ENCODE peak calls at places on chromosomes 13 and 19, in five cellular contexts. One of them, this sample, is unnamed.

GRCh38 chr13:71867101-71867814 is at the start of gene DACH1:
- DNase-seq in MV-4-11: peak; percentile 35
- DNase-seq in MCF 10A: no peak
- DNase-seq in H54: peak; percentile 36
- DNase-seq in stimulated activated CD4-positive, alpha-beta T cell treated with anti-CD3 and anti-CD28 coated beads, Interleukin-2, amount 100 ng/mL, for 48 hours: no peak
- DNase-seq in this sample: peak; percentile 38

GRCh38 chr19:18672606-18673337 is 10.7 kb upstream of the CRTC1 start:
- DNase-seq in MV-4-11: peak; percentile 24
- DNase-seq in MCF 10A: peak; percentile 26
- DNase-seq in H54: no peak
- DNase-seq in stimulated activated CD4-positive, alpha-beta T cell treated with anti-CD3 and anti-CD28 coated beads, Interleukin-2, amount 100 ng/mL, for 48 hours: no peak
- DNase-seq in this sample: no peak

GRCh38 chr19:584240-585001 is 5.3 kb upstream of the HCN2 start:
- DNase-seq in MV-4-11: peak; percentile 50
- DNase-seq in MCF 10A: peak; percentile 52
- DNase-seq in H54: no peak
- DNase-seq in stimulated activated CD4-positive, alpha-beta T cell treated with anti-CD3 and anti-CD28 coated beads, Interleukin-2, amount 100 ng/mL, for 48 hours: peak; percentile 64
- DNase-seq in this sample: peak; percentile 48

GRCh38 chr13:107185889-107186288 is 618.0 kb upstream of the ARGLU1 start:
- DNase-seq in MV-4-11: no peak
- DNase-seq in MCF 10A: peak; percentile 61
- DNase-seq in H54: peak; percentile 50
- DNase-seq in stimulated activated CD4-positive, alpha-beta T cell treated with anti-CD3 and anti-CD28 coated beads, Interleukin-2, amount 100 ng/mL, for 48 hours: no peak
- DNase-seq in this sample: no peak

GRCh38 chr13:110869231-110869804 is 45.6 kb downstream of the ANKRD10 start:
- DNase-seq in MV-4-11: no peak
- DNase-seq in MCF 10A: no peak
- DNase-seq in H54: peak; percentile 72
- DNase-seq in stimulated activated CD4-positive, alpha-beta T cell treated with anti-CD3 and anti-CD28 coated beads, Interleukin-2, amount 100 ng/mL, for 48 hours: no peak
- DNase-seq in this sample: peak; percentile 40

GRCh38 chr13:75481176-75482069 is 546 bp downstream of the TBC1D4 start:
- DNase-seq in MV-4-11: no peak
- DNase-seq in MCF 10A: peak; percentile 36
- DNase-seq in H54: no peak
- DNase-seq in stimulated activated CD4-positive, alpha-beta T cell treated with anti-CD3 and anti-CD28 coated beads, Interleukin-2, amount 100 ng/mL, for 48 hours: no peak
- DNase-seq in this sample: peak; percentile 47

GRCh38 chr19:46862504-46862835 is 1.7 kb downstream of the ARHGAP35 start:
- DNase-seq in MV-4-11: no peak
- DNase-seq in MCF 10A: no peak
- DNase-seq in H54: no peak
- DNase-seq in stimulated activated CD4-positive, alpha-beta T cell treated with anti-CD3 and anti-CD28 coated beads, Interleukin-2, amount 100 ng/mL, for 48 hours: no peak
- DNase-seq in this sample: no peak

GRCh38 chr13:32837973-32838940 is 178.0 kb upstream of the KL start:
- DNase-seq in MV-4-11: no peak
- DNase-seq in MCF 10A: no peak
- DNase-seq in H54: no peak
- DNase-seq in stimulated activated CD4-positive, alpha-beta T cell treated with anti-CD3 and anti-CD28 coated beads, Interleukin-2, amount 100 ng/mL, for 48 hours: no peak
- DNase-seq in this sample: no peak

GRCh38 chr19:35592226-35592625 is 6.3 kb downstream of the PMIS2 start:
- DNase-seq in MV-4-11: peak; percentile 12
- DNase-seq in MCF 10A: peak; percentile 61
- DNase-seq in H54: no peak
- DNase-seq in stimulated activated CD4-positive, alpha-beta T cell treated with anti-CD3 and anti-CD28 coated beads, Interleukin-2, amount 100 ng/mL, for 48 hours: no peak
- DNase-seq in this sample: peak; percentile 29